ENCODE peak calls at places on chromosomes 11 and 22, in six cellular contexts. G is smooth muscle cell of the brain vasculature, N is NCI-H1105, E is fibroblast of the aortic adventitia, O is posterior vena cava, V is C1 segment of cervical spinal cord. C is an unnamed sample.
A peak's percentile ranks its signal among the peaks of the same experiment; 100 is the strongest.

GRCh38 chr11:69531071-69531716 is 49.7 kb downstream of the LINC01488 start:
- DNase-seq in N (no peak), E (no peak), O (peak; percentile 53), G (no peak), V (no peak), C (no peak)

GRCh38 chr11:36288442-36289225 is 590 bp downstream of the COMMD9 start:
- DNase-seq in O (no peak), N (no peak), V (no peak), E (no peak), G (no peak), C (no peak)

GRCh38 chr11:93196816-93197382 is 892 bp downstream of the SLC36A4 start:
- DNase-seq in O (no peak), G (peak; percentile 1), V (peak; percentile 43), N (no peak), E (no peak), C (no peak)

GRCh38 chr11:69167916-69168691 is 12.4 kb downstream of the SMIM38 start:
- DNase-seq in N (no peak), G (no peak), V (no peak), O (peak; percentile 46), E (peak; percentile 14), C (no peak)

GRCh38 chr11:57015679-57016078 is 27.0 kb downstream of the OR5AK2 start:
- DNase-seq in V (no peak), E (no peak), O (no peak), G (no peak), N (no peak), C (no peak)

GRCh38 chr11:96576383-96576782 is 186.6 kb downstream of the JRKL start:
- DNase-seq in E (no peak), N (no peak), O (no peak), G (no peak), V (no peak), C (no peak)

GRCh38 chr11:19919050-19919561 is 206.5 kb downstream of the NAV2 start:
- DNase-seq in E (peak; percentile 99), G (peak; percentile 65), V (no peak), O (peak; percentile 81), N (no peak), C (peak; percentile 34)

GRCh38 chr11:83069441-83070043 is 2.2 kb downstream of the RAB30 start:
- DNase-seq in V (peak; percentile 20), G (no peak), E (no peak), N (no peak), O (no peak), C (no peak)

GRCh38 chr22:22176929-22177616 is 67.5 kb upstream of the VPREB1 start:
- DNase-seq in E (no peak), G (no peak), V (no peak), N (no peak), O (no peak), C (no peak)

GRCh38 chr22:38852522-38852921 is 8.7 kb upstream of the NPTXR start:
- DNase-seq in V (no peak), O (no peak), E (no peak), N (no peak), G (no peak), C (no peak)

GRCh38 chr11:78961186-78961782 is 386.6 kb upstream of the NARS2 start:
- DNase-seq in V (no peak), N (no peak), G (no peak), O (no peak), E (peak; percentile 67), C (no peak)

GRCh38 chr11:86067230-86068137 is 1.4 kb downstream of the PICALM start:
- DNase-seq in V (peak; percentile 24), E (peak; percentile 37), G (no peak), N (no peak), O (no peak), C (no peak)

GRCh38 chr11:61797263-61797944 is 4.7 kb downstream of the FEN1 start:
- DNase-seq in O (no peak), G (no peak), N (peak; percentile 66), E (peak; percentile 93), V (peak; percentile 65), C (peak; percentile 47)

GRCh38 chr11:1017269-1018005 is 19.1 kb downstream of the MUC6 start:
- DNase-seq in O (no peak), G (no peak), E (no peak), V (no peak), N (no peak), C (no peak)

GRCh38 chr11:3157381-3158130 is 7.6 kb downstream of the OSBPL5 start:
- DNase-seq in V (no peak), G (no peak), O (peak; percentile 81), N (no peak), E (no peak), C (no peak)

GRCh38 chr22:43376765-43377485 is 33.8 kb upstream of the SCUBE1 start:
- DNase-seq in O (peak; percentile 62), N (no peak), V (no peak), G (no peak), E (peak; percentile 15), C (no peak)